ENCODE peak calls at places on chromosomes 4 and X, in seven cellular contexts. One of them, this sample, is unnamed.
A peak's percentile ranks its signal among the peaks of the same experiment; 100 is the strongest.

GRCh38 chrX:48046846-48047245 is 24.6 kb downstream of the ZNF630 start:
- DNase-seq in neural progenitor cell: no peak
- DNase-seq in IMR-90: no peak
- DNase-seq in endothelial cell of umbilical vein: no peak
- DNase-seq in mammary epithelial cell: no peak
- DNase-seq in left ventricle myocardium inferior: no peak
- DNase-seq in suprapubic skin: no peak
- DNase-seq in this sample: peak; percentile 11

GRCh38 chrX:151359931-151360871 is 36.8 kb upstream of the VMA21 start:
- DNase-seq in neural progenitor cell: peak; percentile 64
- DNase-seq in IMR-90: no peak
- DNase-seq in endothelial cell of umbilical vein: peak; percentile 12
- DNase-seq in mammary epithelial cell: peak; percentile 2
- DNase-seq in left ventricle myocardium inferior: no peak
- DNase-seq in suprapubic skin: no peak
- DNase-seq in this sample: no peak

GRCh38 chr4:105679186-105679585 is 29.3 kb downstream of the INTS12 start:
- DNase-seq in neural progenitor cell: no peak
- DNase-seq in IMR-90: no peak
- DNase-seq in endothelial cell of umbilical vein: peak; percentile 60
- DNase-seq in mammary epithelial cell: no peak
- DNase-seq in left ventricle myocardium inferior: no peak
- DNase-seq in suprapubic skin: no peak
- DNase-seq in this sample: peak; percentile 37

GRCh38 chr4:74874785-74875367 is 58.0 kb upstream of the PARM1 start:
- DNase-seq in neural progenitor cell: peak; percentile 87
- DNase-seq in IMR-90: peak; percentile 84
- DNase-seq in endothelial cell of umbilical vein: peak; percentile 67
- DNase-seq in mammary epithelial cell: peak; percentile 66
- DNase-seq in left ventricle myocardium inferior: no peak
- DNase-seq in suprapubic skin: no peak
- DNase-seq in this sample: peak; percentile 4

GRCh38 chrX:24920769-24921168 is 95.0 kb downstream of the ARX start:
- DNase-seq in neural progenitor cell: no peak
- DNase-seq in IMR-90: no peak
- DNase-seq in endothelial cell of umbilical vein: no peak
- DNase-seq in mammary epithelial cell: no peak
- DNase-seq in left ventricle myocardium inferior: no peak
- DNase-seq in suprapubic skin: no peak
- DNase-seq in this sample: no peak

GRCh38 chrX:135354288-135354687 is 45.0 kb downstream of the ETDC start:
- DNase-seq in neural progenitor cell: no peak
- DNase-seq in IMR-90: no peak
- DNase-seq in endothelial cell of umbilical vein: no peak
- DNase-seq in mammary epithelial cell: no peak
- DNase-seq in left ventricle myocardium inferior: no peak
- DNase-seq in suprapubic skin: no peak
- DNase-seq in this sample: no peak

GRCh38 chr4:95155759-95156451 is 392.9 kb downstream of the UNC5C start:
- DNase-seq in neural progenitor cell: peak; percentile 42
- DNase-seq in IMR-90: peak; percentile 41
- DNase-seq in endothelial cell of umbilical vein: peak; percentile 52
- DNase-seq in mammary epithelial cell: peak; percentile 43
- DNase-seq in left ventricle myocardium inferior: no peak
- DNase-seq in suprapubic skin: no peak
- DNase-seq in this sample: no peak

GRCh38 chr4:87060957-87061356 is 126.1 kb downstream of the AFF1 start:
- DNase-seq in neural progenitor cell: no peak
- DNase-seq in IMR-90: peak; percentile 88
- DNase-seq in endothelial cell of umbilical vein: no peak
- DNase-seq in mammary epithelial cell: peak; percentile 93
- DNase-seq in left ventricle myocardium inferior: no peak
- DNase-seq in suprapubic skin: no peak
- DNase-seq in this sample: no peak

GRCh38 chrX:50609796-50610195 is 139.2 kb upstream of the DGKK start:
- DNase-seq in neural progenitor cell: no peak
- DNase-seq in IMR-90: peak; percentile 27
- DNase-seq in endothelial cell of umbilical vein: peak; percentile 29
- DNase-seq in mammary epithelial cell: peak; percentile 39
- DNase-seq in left ventricle myocardium inferior: no peak
- DNase-seq in suprapubic skin: no peak
- DNase-seq in this sample: no peak

GRCh38 chrX:10797493-10797892 is 177.1 kb upstream of the MID1 start:
- DNase-seq in neural progenitor cell: no peak
- DNase-seq in IMR-90: peak; percentile 71
- DNase-seq in endothelial cell of umbilical vein: peak; percentile 4
- DNase-seq in mammary epithelial cell: peak; percentile 40
- DNase-seq in left ventricle myocardium inferior: no peak
- DNase-seq in suprapubic skin: no peak
- DNase-seq in this sample: no peak

GRCh38 chrX:16185725-16186136 is 18.4 kb downstream of the MAGEB17 start:
- DNase-seq in neural progenitor cell: no peak
- DNase-seq in IMR-90: peak; percentile 88
- DNase-seq in endothelial cell of umbilical vein: peak; percentile 74
- DNase-seq in mammary epithelial cell: peak; percentile 81
- DNase-seq in left ventricle myocardium inferior: no peak
- DNase-seq in suprapubic skin: no peak
- DNase-seq in this sample: peak; percentile 35

GRCh38 chr4:87235020-87235671 is 14.7 kb upstream of the KLHL8 start:
- DNase-seq in neural progenitor cell: no peak
- DNase-seq in IMR-90: peak; percentile 62
- DNase-seq in endothelial cell of umbilical vein: no peak
- DNase-seq in mammary epithelial cell: peak; percentile 32
- DNase-seq in left ventricle myocardium inferior: no peak
- DNase-seq in suprapubic skin: no peak
- DNase-seq in this sample: no peak

GRCh38 chrX:151402719-151403390 is 5.8 kb downstream of the VMA21 start:
- DNase-seq in neural progenitor cell: no peak
- DNase-seq in IMR-90: no peak
- DNase-seq in endothelial cell of umbilical vein: no peak
- DNase-seq in mammary epithelial cell: no peak
- DNase-seq in left ventricle myocardium inferior: peak; percentile 26
- DNase-seq in suprapubic skin: no peak
- DNase-seq in this sample: no peak

GRCh38 chr4:120965938-120966337 is 43.4 kb upstream of the PRDM5 start:
- DNase-seq in neural progenitor cell: peak; percentile 5
- DNase-seq in IMR-90: no peak
- DNase-seq in endothelial cell of umbilical vein: no peak
- DNase-seq in mammary epithelial cell: no peak
- DNase-seq in left ventricle myocardium inferior: no peak
- DNase-seq in suprapubic skin: no peak
- DNase-seq in this sample: no peak

GRCh38 chr4:126742048-126742447 is 890.7 kb upstream of the INTU start:
- DNase-seq in neural progenitor cell: no peak
- DNase-seq in IMR-90: no peak
- DNase-seq in endothelial cell of umbilical vein: no peak
- DNase-seq in mammary epithelial cell: no peak
- DNase-seq in left ventricle myocardium inferior: no peak
- DNase-seq in suprapubic skin: no peak
- DNase-seq in this sample: no peak

GRCh38 chr4:174753031-174753430 is 76.0 kb downstream of the GLRA3 start:
- DNase-seq in neural progenitor cell: no peak
- DNase-seq in IMR-90: no peak
- DNase-seq in endothelial cell of umbilical vein: no peak
- DNase-seq in mammary epithelial cell: no peak
- DNase-seq in left ventricle myocardium inferior: no peak
- DNase-seq in suprapubic skin: no peak
- DNase-seq in this sample: no peak

DNA sequence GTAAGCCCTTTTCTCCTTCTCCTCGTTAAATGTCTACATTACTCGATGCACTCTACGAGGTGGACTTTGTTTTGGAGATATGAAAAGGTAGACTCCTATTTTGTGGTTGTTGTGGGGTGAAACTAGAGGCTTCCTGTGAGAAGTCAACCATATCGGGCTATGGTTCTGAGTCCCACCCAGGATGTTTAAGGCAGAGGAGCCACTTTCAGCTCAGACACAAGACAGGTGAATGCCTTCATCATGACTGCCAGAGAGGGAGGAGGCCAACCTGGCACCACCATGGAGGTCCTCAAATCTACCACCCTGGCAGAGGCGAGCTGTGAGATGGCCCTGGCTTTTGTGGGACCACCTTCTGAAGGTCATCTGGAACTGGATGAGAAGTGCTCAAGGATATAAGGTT is 154.4 kb upstream of the KLF3 start:
- DNase-seq in neural progenitor cell: no peak
- DNase-seq in IMR-90: no peak
- DNase-seq in endothelial cell of umbilical vein: no peak
- DNase-seq in mammary epithelial cell: no peak
- DNase-seq in left ventricle myocardium inferior: no peak
- DNase-seq in suprapubic skin: no peak
- DNase-seq in this sample: no peak
- H3K4me1 ChIP-seq in neural progenitor cell: peaks cover 7% of the 10 kb centered on the region
- H3K4me1 ChIP-seq in IMR-90: no peaks in the 10 kb centered on the region
- H3K4me1 ChIP-seq in endothelial cell of umbilical vein: no peaks in the 10 kb centered on the region
- H3K4me1 ChIP-seq in mammary epithelial cell: no peaks in the 10 kb centered on the region
- H3K4me1 ChIP-seq in left ventricle myocardium inferior: no peaks in the 10 kb centered on the region
- H3K4me1 ChIP-seq in suprapubic skin: no peaks in the 10 kb centered on the region
- H3K4me1 ChIP-seq in this sample: no peaks in the 10 kb centered on the region

DNA sequence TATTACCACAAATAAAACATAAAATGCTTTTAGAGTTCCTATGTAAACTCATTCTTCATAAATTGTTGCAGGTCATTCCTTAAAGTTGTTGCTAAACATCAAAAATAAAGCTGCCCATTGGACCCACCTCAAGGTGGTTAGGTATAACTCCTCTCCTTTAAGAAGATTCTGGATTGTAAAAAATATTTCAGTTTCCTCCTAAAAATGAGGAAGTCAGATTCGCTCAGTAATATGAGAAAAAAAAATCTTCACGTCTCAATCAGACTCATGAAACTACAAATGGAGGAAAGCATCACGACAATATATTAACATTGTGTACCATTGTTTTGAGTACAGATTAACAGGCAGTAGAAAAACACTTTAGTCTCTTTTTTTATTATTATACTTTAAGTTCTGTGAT is 105.9 kb downstream of the DDX60 start:
- DNase-seq in neural progenitor cell: no peak
- DNase-seq in IMR-90: no peak
- DNase-seq in endothelial cell of umbilical vein: no peak
- DNase-seq in mammary epithelial cell: no peak
- DNase-seq in left ventricle myocardium inferior: no peak
- DNase-seq in suprapubic skin: no peak
- DNase-seq in this sample: no peak
- H3K27ac ChIP-seq in neural progenitor cell: no peak overlapping the region
- H3K27ac ChIP-seq in IMR-90: no peak overlapping the region
- H3K27ac ChIP-seq in endothelial cell of umbilical vein: no peak overlapping the region
- H3K27ac ChIP-seq in mammary epithelial cell: no peak overlapping the region
- H3K27ac ChIP-seq in left ventricle myocardium inferior: no peak overlapping the region
- H3K27ac ChIP-seq in suprapubic skin: no peak overlapping the region
- H3K27ac ChIP-seq in this sample: no peak overlapping the region

DNA sequence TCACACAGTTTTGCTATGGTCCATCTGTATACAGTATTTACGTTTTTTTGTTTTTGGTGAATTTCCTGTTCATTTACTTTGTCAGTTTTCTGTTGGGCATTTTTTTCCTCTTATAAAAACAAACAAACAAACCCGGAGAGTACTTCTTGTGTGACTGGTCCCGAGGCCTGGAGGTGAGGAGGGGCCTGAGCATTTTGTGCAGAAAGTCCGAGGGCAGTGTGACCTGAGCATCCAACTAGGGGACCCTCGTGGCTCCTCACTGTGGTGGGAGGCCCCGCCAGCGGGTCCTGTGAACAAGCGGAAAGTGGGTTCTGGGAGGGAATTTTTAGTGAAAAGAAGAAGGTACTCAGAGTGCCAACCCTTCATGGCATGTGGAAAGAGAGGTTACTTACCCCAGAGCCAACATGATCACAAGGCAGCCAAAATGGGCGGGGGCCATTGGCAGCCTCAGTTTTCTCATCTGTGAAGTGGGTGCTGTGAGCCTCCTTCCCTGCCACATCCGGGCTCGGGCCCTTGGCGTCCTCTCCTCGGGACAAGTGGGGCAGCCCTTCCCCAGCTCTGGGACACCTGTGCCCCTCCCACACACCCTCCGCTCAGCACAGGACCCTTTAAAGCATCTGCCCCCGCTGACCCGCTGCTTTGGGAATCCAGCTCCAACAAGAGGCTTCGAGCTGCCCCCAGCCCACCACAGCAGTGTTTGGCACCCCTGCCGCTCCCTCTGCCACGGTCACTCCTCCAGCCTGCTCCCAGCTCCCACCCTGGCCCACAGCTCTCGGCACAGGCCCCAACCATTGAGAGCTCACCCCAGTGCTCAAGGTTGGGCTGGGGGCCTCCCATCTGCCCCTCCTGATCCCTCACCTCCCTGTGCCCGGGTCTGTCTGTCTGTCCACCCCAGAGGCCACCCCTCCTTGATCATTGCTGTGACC is 22.8 kb upstream of the GPR78 start:
- DNase-seq in neural progenitor cell: no peak
- DNase-seq in IMR-90: no peak
- DNase-seq in endothelial cell of umbilical vein: no peak
- DNase-seq in mammary epithelial cell: no peak
- DNase-seq in left ventricle myocardium inferior: no peak
- DNase-seq in suprapubic skin: no peak
- DNase-seq in this sample: peak; percentile 59
- H3K4me1 ChIP-seq in neural progenitor cell: peaks cover 6% of the 10 kb centered on the region
- H3K4me1 ChIP-seq in IMR-90: peaks cover 4% of the 10 kb centered on the region
- H3K4me1 ChIP-seq in endothelial cell of umbilical vein: no peaks in the 10 kb centered on the region
- H3K4me1 ChIP-seq in mammary epithelial cell: no peaks in the 10 kb centered on the region
- H3K4me1 ChIP-seq in left ventricle myocardium inferior: no peaks in the 10 kb centered on the region
- H3K4me1 ChIP-seq in suprapubic skin: no peaks in the 10 kb centered on the region
- H3K4me1 ChIP-seq in this sample: peaks cover 61% of the 10 kb centered on the region

DNA sequence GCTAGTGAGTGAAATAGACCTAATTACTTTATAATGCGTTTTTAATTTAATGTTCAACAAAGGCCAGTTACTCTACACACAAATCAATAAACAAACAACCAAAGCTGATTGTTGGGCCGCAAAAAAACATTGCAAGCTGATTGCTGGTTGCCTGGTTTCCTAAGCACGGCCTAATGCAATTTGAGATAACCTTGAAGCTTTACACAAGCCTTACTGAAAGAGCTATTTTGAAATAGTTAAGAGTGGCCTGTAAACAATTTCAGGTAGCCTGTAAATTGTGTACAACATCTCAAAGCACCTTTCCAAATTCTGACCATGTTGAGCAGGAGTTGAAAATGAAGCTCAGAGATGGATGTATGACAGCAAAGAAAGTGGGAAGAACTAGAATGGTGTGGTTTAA is 17.5 kb upstream of the CXorf66 start:
- DNase-seq in neural progenitor cell: no peak
- DNase-seq in IMR-90: no peak
- DNase-seq in endothelial cell of umbilical vein: no peak
- DNase-seq in mammary epithelial cell: no peak
- DNase-seq in left ventricle myocardium inferior: no peak
- DNase-seq in suprapubic skin: no peak
- DNase-seq in this sample: no peak
- H3K27ac ChIP-seq in neural progenitor cell: no peak overlapping the region
- H3K27ac ChIP-seq in IMR-90: no peak overlapping the region
- H3K27ac ChIP-seq in endothelial cell of umbilical vein: no peak overlapping the region
- H3K27ac ChIP-seq in mammary epithelial cell: no peak overlapping the region
- H3K27ac ChIP-seq in left ventricle myocardium inferior: no peak overlapping the region
- H3K27ac ChIP-seq in suprapubic skin: no peak overlapping the region
- H3K27ac ChIP-seq in this sample: no peak overlapping the region